ENCODE peak calls at places on chromosome 2, in nine cellular contexts. One of them, this sample, is unnamed.

GRCh38 chr2:172113617-172114016 is 10.9 kb upstream of the DLX2 start:
- DNase-seq in MCF 10A: peak; percentile 44
- DNase-seq in fibroblast of lung: peak; percentile 66
- DNase-seq in SK-MEL-5: peak; percentile 62
- DNase-seq in caudate nucleus: no peak
- DNase-seq in Calu3: no peak
- DNase-seq in dermis microvascular lymphatic vessel endothelial cell: peak; percentile 62
- DNase-seq in adrenal gland: no peak
- DNase-seq in AG08395: peak; percentile 36
- DNase-seq in this sample: no peak

GRCh38 chr2:120625865-120626560 is 109.7 kb upstream of the GLI2 start:
- DNase-seq in MCF 10A: peak; percentile 55
- DNase-seq in fibroblast of lung: no peak
- DNase-seq in SK-MEL-5: no peak
- DNase-seq in caudate nucleus: no peak
- DNase-seq in Calu3: peak; percentile 63
- DNase-seq in dermis microvascular lymphatic vessel endothelial cell: no peak
- DNase-seq in adrenal gland: no peak
- DNase-seq in AG08395: no peak
- DNase-seq in this sample: no peak

GRCh38 chr2:69837533-69837932 is 8.1 kb downstream of the GMCL1 start:
- DNase-seq in MCF 10A: no peak
- DNase-seq in fibroblast of lung: no peak
- DNase-seq in SK-MEL-5: no peak
- DNase-seq in caudate nucleus: no peak
- DNase-seq in Calu3: no peak
- DNase-seq in dermis microvascular lymphatic vessel endothelial cell: no peak
- DNase-seq in adrenal gland: no peak
- DNase-seq in AG08395: no peak
- DNase-seq in this sample: no peak

GRCh38 chr2:235394278-235394828 is 99.5 kb upstream of the AGAP1 start:
- DNase-seq in MCF 10A: peak; percentile 95
- DNase-seq in fibroblast of lung: peak; percentile 81
- DNase-seq in SK-MEL-5: no peak
- DNase-seq in caudate nucleus: no peak
- DNase-seq in Calu3: peak; percentile 52
- DNase-seq in dermis microvascular lymphatic vessel endothelial cell: no peak
- DNase-seq in adrenal gland: peak; percentile 31
- DNase-seq in AG08395: peak; percentile 73
- DNase-seq in this sample: no peak

GRCh38 chr2:142867161-142867560 is 10.3 kb upstream of the KYNU start:
- DNase-seq in MCF 10A: no peak
- DNase-seq in fibroblast of lung: no peak
- DNase-seq in SK-MEL-5: no peak
- DNase-seq in caudate nucleus: no peak
- DNase-seq in Calu3: no peak
- DNase-seq in dermis microvascular lymphatic vessel endothelial cell: no peak
- DNase-seq in adrenal gland: no peak
- DNase-seq in AG08395: no peak
- DNase-seq in this sample: no peak

GRCh38 chr2:119921825-119922224 is 91.1 kb upstream of the EPB41L5 start:
- DNase-seq in MCF 10A: no peak
- DNase-seq in fibroblast of lung: no peak
- DNase-seq in SK-MEL-5: no peak
- DNase-seq in caudate nucleus: no peak
- DNase-seq in Calu3: no peak
- DNase-seq in dermis microvascular lymphatic vessel endothelial cell: no peak
- DNase-seq in adrenal gland: no peak
- DNase-seq in AG08395: no peak
- DNase-seq in this sample: no peak

GRCh38 chr2:128444044-128444771 is 125.5 kb upstream of the HS6ST1 start:
- DNase-seq in MCF 10A: no peak
- DNase-seq in fibroblast of lung: no peak
- DNase-seq in SK-MEL-5: no peak
- DNase-seq in caudate nucleus: no peak
- DNase-seq in Calu3: no peak
- DNase-seq in dermis microvascular lymphatic vessel endothelial cell: no peak
- DNase-seq in adrenal gland: no peak
- DNase-seq in AG08395: no peak
- DNase-seq in this sample: no peak

GRCh38 chr2:202375006-202375610 is 1.0 kb upstream of the BMPR2 start:
- DNase-seq in MCF 10A: peak; percentile 42
- DNase-seq in fibroblast of lung: peak; percentile 63
- DNase-seq in SK-MEL-5: peak; percentile 56
- DNase-seq in caudate nucleus: no peak
- DNase-seq in Calu3: peak; percentile 40
- DNase-seq in dermis microvascular lymphatic vessel endothelial cell: peak; percentile 79
- DNase-seq in adrenal gland: peak; percentile 73
- DNase-seq in AG08395: peak; percentile 42
- DNase-seq in this sample: peak; percentile 15

GRCh38 chr2:176079851-176080539 is 3.8 kb downstream of the EVX2 start:
- DNase-seq in MCF 10A: no peak
- DNase-seq in fibroblast of lung: no peak
- DNase-seq in SK-MEL-5: peak; percentile 85
- DNase-seq in caudate nucleus: no peak
- DNase-seq in Calu3: peak; percentile 79
- DNase-seq in dermis microvascular lymphatic vessel endothelial cell: peak; percentile 63
- DNase-seq in adrenal gland: no peak
- DNase-seq in AG08395: peak; percentile 58
- DNase-seq in this sample: no peak

GRCh38 chr2:223093436-223093839 is 41.4 kb downstream of the KCNE4 start:
- DNase-seq in MCF 10A: peak; percentile 45
- DNase-seq in fibroblast of lung: no peak
- DNase-seq in SK-MEL-5: peak; percentile 45
- DNase-seq in caudate nucleus: no peak
- DNase-seq in Calu3: no peak
- DNase-seq in dermis microvascular lymphatic vessel endothelial cell: no peak
- DNase-seq in adrenal gland: peak; percentile 46
- DNase-seq in AG08395: peak; percentile 75
- DNase-seq in this sample: no peak

GRCh38 chr2:38465789-38466127 is 88.7 kb upstream of the ATL2 start:
- DNase-seq in MCF 10A: peak; percentile 64
- DNase-seq in fibroblast of lung: peak; percentile 25
- DNase-seq in SK-MEL-5: peak; percentile 84
- DNase-seq in caudate nucleus: peak; percentile 3
- DNase-seq in Calu3: peak; percentile 63
- DNase-seq in dermis microvascular lymphatic vessel endothelial cell: peak; percentile 43
- DNase-seq in adrenal gland: peak; percentile 42
- DNase-seq in AG08395: peak; percentile 32
- DNase-seq in this sample: no peak

GRCh38 chr2:27551514-27551913 is 31.3 kb upstream of the ZNF512 start:
- DNase-seq in MCF 10A: no peak
- DNase-seq in fibroblast of lung: no peak
- DNase-seq in SK-MEL-5: no peak
- DNase-seq in caudate nucleus: no peak
- DNase-seq in Calu3: no peak
- DNase-seq in dermis microvascular lymphatic vessel endothelial cell: no peak
- DNase-seq in adrenal gland: no peak
- DNase-seq in AG08395: no peak
- DNase-seq in this sample: no peak

GRCh38 chr2:105102963-105103421 is 65.1 kb downstream of the MRPS9 start:
- DNase-seq in MCF 10A: peak; percentile 58
- DNase-seq in fibroblast of lung: peak; percentile 15
- DNase-seq in SK-MEL-5: no peak
- DNase-seq in caudate nucleus: no peak
- DNase-seq in Calu3: no peak
- DNase-seq in dermis microvascular lymphatic vessel endothelial cell: no peak
- DNase-seq in adrenal gland: no peak
- DNase-seq in AG08395: peak; percentile 48
- DNase-seq in this sample: no peak

GRCh38 chr2:84865181-84865783 is 15.6 kb downstream of the TRABD2A start:
- DNase-seq in MCF 10A: peak; percentile 47
- DNase-seq in fibroblast of lung: peak; percentile 58
- DNase-seq in SK-MEL-5: peak; percentile 66
- DNase-seq in caudate nucleus: no peak
- DNase-seq in Calu3: no peak
- DNase-seq in dermis microvascular lymphatic vessel endothelial cell: peak; percentile 8
- DNase-seq in adrenal gland: no peak
- DNase-seq in AG08395: peak; percentile 59
- DNase-seq in this sample: no peak

GRCh38 chr2:189997016-189997415 is 65.5 kb downstream of the MSTN start:
- DNase-seq in MCF 10A: no peak
- DNase-seq in fibroblast of lung: no peak
- DNase-seq in SK-MEL-5: no peak
- DNase-seq in caudate nucleus: no peak
- DNase-seq in Calu3: no peak
- DNase-seq in dermis microvascular lymphatic vessel endothelial cell: no peak
- DNase-seq in adrenal gland: no peak
- DNase-seq in AG08395: no peak
- DNase-seq in this sample: no peak

GRCh38 chr2:88874063-88874657 is 182.7 kb downstream of the RPIA start:
- DNase-seq in MCF 10A: peak; percentile 73
- DNase-seq in fibroblast of lung: peak; percentile 73
- DNase-seq in SK-MEL-5: peak; percentile 84
- DNase-seq in caudate nucleus: no peak
- DNase-seq in Calu3: peak; percentile 60
- DNase-seq in dermis microvascular lymphatic vessel endothelial cell: peak; percentile 77
- DNase-seq in adrenal gland: peak; percentile 30
- DNase-seq in AG08395: peak; percentile 58
- DNase-seq in this sample: no peak

GRCh38 chr2:120447122-120447785 is 101.3 kb downstream of the INHBB start:
- DNase-seq in MCF 10A: no peak
- DNase-seq in fibroblast of lung: no peak
- DNase-seq in SK-MEL-5: no peak
- DNase-seq in caudate nucleus: no peak
- DNase-seq in Calu3: no peak
- DNase-seq in dermis microvascular lymphatic vessel endothelial cell: no peak
- DNase-seq in adrenal gland: peak; percentile 78
- DNase-seq in AG08395: no peak
- DNase-seq in this sample: no peak

GRCh38 chr2:27013738-27014137 is 19.0 kb upstream of the TMEM214 start:
- DNase-seq in MCF 10A: no peak
- DNase-seq in fibroblast of lung: no peak
- DNase-seq in SK-MEL-5: no peak
- DNase-seq in caudate nucleus: no peak
- DNase-seq in Calu3: no peak
- DNase-seq in dermis microvascular lymphatic vessel endothelial cell: no peak
- DNase-seq in adrenal gland: no peak
- DNase-seq in AG08395: no peak
- DNase-seq in this sample: no peak

GRCh38 chr2:216354236-216354788 is 18.0 kb downstream of the MARCHF4 start:
- DNase-seq in MCF 10A: no peak
- DNase-seq in fibroblast of lung: no peak
- DNase-seq in SK-MEL-5: no peak
- DNase-seq in caudate nucleus: no peak
- DNase-seq in Calu3: no peak
- DNase-seq in dermis microvascular lymphatic vessel endothelial cell: no peak
- DNase-seq in adrenal gland: no peak
- DNase-seq in AG08395: no peak
- DNase-seq in this sample: no peak

GRCh38 chr2:182280128-182280527 is 146.7 kb downstream of the PDE1A start:
- DNase-seq in MCF 10A: no peak
- DNase-seq in fibroblast of lung: peak; percentile 38
- DNase-seq in SK-MEL-5: no peak
- DNase-seq in caudate nucleus: no peak
- DNase-seq in Calu3: no peak
- DNase-seq in dermis microvascular lymphatic vessel endothelial cell: peak; percentile 58
- DNase-seq in adrenal gland: no peak
- DNase-seq in AG08395: no peak
- DNase-seq in this sample: no peak

GRCh38 chr2:84942964-84943421 is 28.0 kb upstream of the KCMF1 start:
- DNase-seq in MCF 10A: no peak
- DNase-seq in fibroblast of lung: no peak
- DNase-seq in SK-MEL-5: no peak
- DNase-seq in caudate nucleus: no peak
- DNase-seq in Calu3: no peak
- DNase-seq in dermis microvascular lymphatic vessel endothelial cell: no peak
- DNase-seq in adrenal gland: no peak
- DNase-seq in AG08395: peak; percentile 36
- DNase-seq in this sample: no peak

GRCh38 chr2:219149667-219150066 is 10.9 kb downstream of the NHEJ1 start:
- DNase-seq in MCF 10A: peak; percentile 49
- DNase-seq in fibroblast of lung: peak; percentile 44
- DNase-seq in SK-MEL-5: no peak
- DNase-seq in caudate nucleus: no peak
- DNase-seq in Calu3: peak; percentile 35
- DNase-seq in dermis microvascular lymphatic vessel endothelial cell: peak; percentile 57
- DNase-seq in adrenal gland: no peak
- DNase-seq in AG08395: no peak
- DNase-seq in this sample: no peak

GRCh38 chr2:238139141-238139840 is 823 bp downstream of the KLHL30 start:
- DNase-seq in MCF 10A: no peak
- DNase-seq in fibroblast of lung: no peak
- DNase-seq in SK-MEL-5: no peak
- DNase-seq in caudate nucleus: no peak
- DNase-seq in Calu3: no peak
- DNase-seq in dermis microvascular lymphatic vessel endothelial cell: no peak
- DNase-seq in adrenal gland: no peak
- DNase-seq in AG08395: no peak
- DNase-seq in this sample: no peak

GRCh38 chr2:122643725-122644329 is 888.4 kb downstream of the TSN start:
- DNase-seq in MCF 10A: peak; percentile 84
- DNase-seq in fibroblast of lung: peak; percentile 45
- DNase-seq in SK-MEL-5: peak; percentile 42
- DNase-seq in caudate nucleus: no peak
- DNase-seq in Calu3: no peak
- DNase-seq in dermis microvascular lymphatic vessel endothelial cell: peak; percentile 96
- DNase-seq in adrenal gland: peak; percentile 49
- DNase-seq in AG08395: peak; percentile 54
- DNase-seq in this sample: no peak

GRCh38 chr2:69582582-69583176 is 60.9 kb downstream of the AAK1 start:
- DNase-seq in MCF 10A: no peak
- DNase-seq in fibroblast of lung: peak; percentile 40
- DNase-seq in SK-MEL-5: peak; percentile 48
- DNase-seq in caudate nucleus: no peak
- DNase-seq in Calu3: no peak
- DNase-seq in dermis microvascular lymphatic vessel endothelial cell: peak; percentile 41
- DNase-seq in adrenal gland: no peak
- DNase-seq in AG08395: no peak
- DNase-seq in this sample: no peak

GRCh38 chr2:48328972-48329723 is 200.8 kb upstream of the STON1 start:
- DNase-seq in MCF 10A: no peak
- DNase-seq in fibroblast of lung: no peak
- DNase-seq in SK-MEL-5: no peak
- DNase-seq in caudate nucleus: no peak
- DNase-seq in Calu3: no peak
- DNase-seq in dermis microvascular lymphatic vessel endothelial cell: no peak
- DNase-seq in adrenal gland: no peak
- DNase-seq in AG08395: no peak
- DNase-seq in this sample: no peak

GRCh38 chr2:46164581-46165301 is 132.5 kb upstream of the EPAS1 start:
- DNase-seq in MCF 10A: peak; percentile 94
- DNase-seq in fibroblast of lung: peak; percentile 96
- DNase-seq in SK-MEL-5: no peak
- DNase-seq in caudate nucleus: no peak
- DNase-seq in Calu3: peak; percentile 26
- DNase-seq in dermis microvascular lymphatic vessel endothelial cell: peak; percentile 91
- DNase-seq in adrenal gland: peak; percentile 72
- DNase-seq in AG08395: peak; percentile 96
- DNase-seq in this sample: no peak

GRCh38 chr2:128606837-128607236 is 288.2 kb upstream of the HS6ST1 start:
- DNase-seq in MCF 10A: no peak
- DNase-seq in fibroblast of lung: no peak
- DNase-seq in SK-MEL-5: no peak
- DNase-seq in caudate nucleus: no peak
- DNase-seq in Calu3: no peak
- DNase-seq in dermis microvascular lymphatic vessel endothelial cell: no peak
- DNase-seq in adrenal gland: no peak
- DNase-seq in AG08395: no peak
- DNase-seq in this sample: no peak

GRCh38 chr2:227862227-227862740 is 9.1 kb upstream of the DAW1 start:
- DNase-seq in MCF 10A: peak; percentile 80
- DNase-seq in fibroblast of lung: peak; percentile 86
- DNase-seq in SK-MEL-5: peak; percentile 68
- DNase-seq in caudate nucleus: no peak
- DNase-seq in Calu3: peak; percentile 63
- DNase-seq in dermis microvascular lymphatic vessel endothelial cell: peak; percentile 79
- DNase-seq in adrenal gland: no peak
- DNase-seq in AG08395: no peak
- DNase-seq in this sample: no peak

GRCh38 chr2:127235082-127235702 is 15.1 kb upstream of the CYP27C1 start:
- DNase-seq in MCF 10A: no peak
- DNase-seq in fibroblast of lung: no peak
- DNase-seq in SK-MEL-5: no peak
- DNase-seq in caudate nucleus: no peak
- DNase-seq in Calu3: no peak
- DNase-seq in dermis microvascular lymphatic vessel endothelial cell: no peak
- DNase-seq in adrenal gland: no peak
- DNase-seq in AG08395: no peak
- DNase-seq in this sample: no peak

GRCh38 chr2:216643986-216644662 is 10.9 kb downstream of the IGFBP2 start:
- DNase-seq in MCF 10A: peak; percentile 57
- DNase-seq in fibroblast of lung: no peak
- DNase-seq in SK-MEL-5: no peak
- DNase-seq in caudate nucleus: no peak
- DNase-seq in Calu3: peak; percentile 14
- DNase-seq in dermis microvascular lymphatic vessel endothelial cell: no peak
- DNase-seq in adrenal gland: no peak
- DNase-seq in AG08395: no peak
- DNase-seq in this sample: no peak